ENCODE peak calls at places on chromosomes 7 and 10, in eight cellular contexts. D, V, X, Q, I, K, Z and J are unnamed samples.

GRCh38 chr7:105680505-105681187 is 99.4 kb upstream of the EFCAB10 start:
- DNase-seq in D (no peak), V (no peak), X (no peak), Q (no peak), I (no peak), K (no peak), Z (no peak), J (no peak)

GRCh38 chr10:74932648-74933047 is 106.2 kb downstream of the KAT6B start:
- DNase-seq in D (no peak), V (no peak), X (no peak), Q (no peak), I (no peak), K (no peak), Z (no peak), J (no peak)

GRCh38 chr10:95501203-95502094 is 59.7 kb downstream of the SORBS1 start:
- DNase-seq in D (no peak), V (no peak), X (no peak), Q (no peak), I (no peak), K (no peak), Z (no peak), J (no peak)

GRCh38 chr10:121886997-121887622 is 40.7 kb downstream of the ATE1 start:
- DNase-seq in D (peak), V (peak), X (no peak), Q (peak), I (peak), K (peak), Z (peak), J (peak)

GRCh38 chr7:131459256-131459655 is 97.2 kb downstream of the PODXL start:
- DNase-seq in D (peak), V (no peak), X (no peak), Q (peak), I (peak), K (no peak), Z (no peak), J (no peak)

GRCh38 chr7:41161188-41161587 is 541.7 kb downstream of the INHBA start:
- DNase-seq in D (no peak), V (no peak), X (no peak), Q (no peak), I (peak), K (no peak), Z (no peak), J (no peak)

GRCh38 chr7:8436965-8437364 is 3.6 kb downstream of the NXPH1 start:
- DNase-seq in D (no peak), V (peak), X (no peak), Q (peak), I (no peak), K (peak), Z (peak), J (peak)

GRCh38 chr7:134515569-134516468 is 11.5 kb upstream of the AKR1B10 start:
- DNase-seq in D (peak), V (peak), X (no peak), Q (peak), I (peak), K (no peak), Z (no peak), J (no peak)

GRCh38 chr7:81608748-81609382 is 161.0 kb downstream of the HGF start:
- DNase-seq in D (peak), V (no peak), X (no peak), Q (no peak), I (peak), K (no peak), Z (no peak), J (no peak)

GRCh38 chr10:92894081-92894480 is 45.8 kb downstream of the EXOC6 start:
- DNase-seq in D (no peak), V (no peak), X (no peak), Q (no peak), I (no peak), K (no peak), Z (no peak), J (no peak)

GRCh38 chr7:56091591-56091990 is 1.2 kb downstream of the PHKG1 start:
- DNase-seq in D (peak), V (no peak), X (no peak), Q (no peak), I (peak), K (no peak), Z (no peak), J (no peak)

GRCh38 chr10:31770307-31770902 is 158.2 kb downstream of the ARHGAP12 start:
- DNase-seq in D (no peak), V (peak), X (no peak), Q (no peak), I (no peak), K (peak), Z (peak), J (peak)

GRCh38 chr10:71212249-71213126 is at the start of gene UNC5B:
- DNase-seq in D (peak), V (peak), X (no peak), Q (peak), I (peak), K (peak), Z (peak), J (peak)

GRCh38 chr10:19651549-19651948 is 164.7 kb upstream of the PLXDC2 start:
- DNase-seq in D (peak), V (no peak), X (no peak), Q (no peak), I (peak), K (no peak), Z (no peak), J (no peak)

GRCh38 chr7:19118896-19119301 is 1.5 kb upstream of the TWIST1 start:
- DNase-seq in D (no peak), V (no peak), X (no peak), Q (no peak), I (no peak), K (no peak), Z (peak), J (peak)

GRCh38 chr7:149255174-149255573 is 6.8 kb upstream of the ZNF783 start:
- DNase-seq in D (no peak), V (no peak), X (no peak), Q (no peak), I (no peak), K (no peak), Z (no peak), J (no peak)

GRCh38 chr10:110200518-110200917 is 6.9 kb upstream of the MXI1 start:
- DNase-seq in D (no peak), V (no peak), X (no peak), Q (no peak), I (no peak), K (no peak), Z (no peak), J (no peak)
- TF ChIP-seq EZH2 in D (no peak), V (no peak), X (no peak), Q (no peak), I (no peak), K (no peak), Z (no peak), J (no peak)

GRCh38 chr7:44962483-44963251 is 16.1 kb downstream of the MYO1G start:
- DNase-seq in D (peak), V (no peak), X (no peak), Q (no peak), I (peak), K (no peak), Z (peak), J (peak)
- TF ChIP-seq EZH2 in D (peak), V (peak), X (peak), Q (no peak), I (peak), K (no peak), Z (peak), J (peak)

DNA sequence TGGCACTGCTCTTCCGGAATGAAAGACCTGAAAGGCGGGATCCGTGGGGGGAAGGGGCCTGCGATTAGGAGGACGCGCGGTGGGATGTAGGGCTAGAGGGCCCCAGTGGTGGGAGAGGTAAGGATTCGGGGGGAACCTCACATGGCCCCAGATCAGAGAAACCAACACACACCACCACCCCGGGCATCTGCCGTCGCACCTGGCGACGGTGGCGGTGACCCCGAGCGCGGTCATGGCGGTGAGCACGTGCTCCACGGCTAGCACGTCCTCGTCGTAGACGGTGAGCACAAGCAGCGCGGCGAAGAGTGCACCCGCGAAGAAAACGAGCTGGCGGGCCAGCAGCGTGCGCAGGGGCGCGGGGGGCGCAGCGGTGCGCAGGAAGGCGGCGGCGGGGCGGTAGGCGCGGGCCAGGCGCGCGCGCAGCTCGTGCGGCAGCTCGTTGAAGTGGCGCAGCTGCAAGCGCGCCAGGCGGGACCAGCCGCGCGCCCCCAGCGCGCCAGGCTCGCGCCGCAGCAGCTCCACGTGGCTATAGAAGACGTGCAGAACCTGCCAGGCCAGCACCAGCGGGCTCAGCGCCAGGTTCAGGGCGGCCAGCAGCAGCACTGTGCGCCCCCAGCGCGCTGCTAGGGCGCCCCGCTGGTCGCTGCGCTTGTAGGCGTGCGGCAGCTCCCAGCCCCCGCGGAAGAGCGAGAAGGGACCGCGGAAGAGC is 5.7 kb downstream of the ATG9B start:
- DNase-seq in D (no peak), V (peak), X (no peak), Q (no peak), I (peak), K (no peak), Z (peak), J (peak)
- TF ChIP-seq EZH2 in D (peak), V (no peak), X (no peak), Q (no peak), I (peak), K (no peak), Z (no peak), J (peak)

GRCh38 chr10:129968020-129968861 is 4.2 kb upstream of the EBF3 start:
- DNase-seq in D (no peak), V (no peak), X (no peak), Q (no peak), I (no peak), K (no peak), Z (no peak), J (peak)
- TF ChIP-seq EZH2 in D (no peak), V (no peak), X (no peak), Q (no peak), I (peak), K (no peak), Z (no peak), J (peak)

GRCh38 chr10:117159390-117159789 is 21.3 kb upstream of the VAX1 start:
- DNase-seq in D (no peak), V (peak), X (no peak), Q (no peak), I (no peak), K (no peak), Z (peak), J (peak)
- TF ChIP-seq EZH2 in D (no peak), V (no peak), X (no peak), Q (no peak), I (no peak), K (no peak), Z (no peak), J (peak)

GRCh38 chr7:27243340-27244163 is 950 bp downstream of the EVX1 start:
- DNase-seq in D (no peak), V (no peak), X (no peak), Q (no peak), I (no peak), K (no peak), Z (peak), J (peak)

GRCh38 chr7:27247000-27247399 is 4.4 kb downstream of the EVX1 start:
- DNase-seq in D (no peak), V (no peak), X (no peak), Q (no peak), I (no peak), K (no peak), Z (peak), J (peak)

GRCh38 chr7:27245798-27246691 is 3.4 kb downstream of the EVX1 start:
- DNase-seq in D (no peak), V (no peak), X (no peak), Q (no peak), I (no peak), K (no peak), Z (peak), J (peak)

GRCh38 chr7:27244488-27245123 is 2.0 kb downstream of the EVX1 start:
- DNase-seq in D (no peak), V (no peak), X (no peak), Q (no peak), I (no peak), K (no peak), Z (no peak), J (no peak)

DNA sequence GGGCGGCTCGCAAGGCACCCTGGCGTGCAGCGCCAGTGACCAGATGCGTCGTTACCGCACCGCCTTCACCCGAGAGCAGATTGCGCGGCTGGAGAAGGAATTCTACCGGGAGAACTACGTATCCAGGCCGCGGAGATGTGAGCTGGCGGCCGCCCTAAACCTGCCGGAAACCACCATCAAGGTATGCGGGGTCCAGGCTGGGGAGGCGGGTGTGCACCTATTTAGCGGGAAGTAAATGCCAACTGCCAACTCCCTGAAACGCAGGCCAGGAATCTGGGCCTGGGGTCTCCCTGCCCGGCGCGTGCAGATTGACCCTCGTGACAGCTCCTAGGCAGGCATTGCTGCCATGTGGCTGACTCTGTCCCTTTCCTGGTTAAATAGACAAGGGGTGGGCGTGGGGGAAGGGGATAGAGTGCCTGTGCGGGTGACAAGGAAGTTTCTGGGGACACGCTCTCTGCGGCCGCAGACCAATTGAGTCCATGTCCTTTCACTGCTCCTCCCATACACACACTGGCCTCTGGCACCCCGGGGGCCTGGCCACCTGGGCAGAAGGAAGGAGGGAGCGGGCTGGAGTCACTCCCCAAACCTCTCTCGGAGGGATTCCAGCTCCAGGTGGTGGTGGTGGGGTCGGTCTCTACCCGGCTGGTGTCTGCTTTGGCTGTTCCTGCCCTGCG is 2.7 kb downstream of the EVX1 start:
- DNase-seq in D (no peak), V (no peak), X (no peak), Q (no peak), I (no peak), K (no peak), Z (peak), J (peak)
- TF ChIP-seq EZH2 in D (no peak), V (no peak), X (no peak), Q (no peak), I (peak), K (no peak), Z (peak), J (peak)

GRCh38 chr7:27191716-27192545 is 6.9 kb upstream of the HOXA11 start:
- DNase-seq in D (no peak), V (no peak), X (no peak), Q (no peak), I (no peak), K (no peak), Z (peak), J (no peak)
- TF ChIP-seq EZH2 in D (peak), V (no peak), X (no peak), Q (no peak), I (peak), K (no peak), Z (peak), J (peak)

GRCh38 chr7:101164071-101164840 is 1.1 kb downstream of the VGF start:
- DNase-seq in D (peak), V (peak), X (no peak), Q (no peak), I (peak), K (no peak), Z (peak), J (peak)

GRCh38 chr7:101161692-101162461 is 3.5 kb downstream of the VGF start:
- DNase-seq in D (no peak), V (no peak), X (no peak), Q (no peak), I (no peak), K (no peak), Z (peak), J (peak)

GRCh38 chr7:101165075-101165957 is at the start of gene VGF:
- DNase-seq in D (peak), V (peak), X (peak), Q (peak), I (peak), K (peak), Z (peak), J (peak)

GRCh38 chr7:101162551-101163280 is 2.7 kb downstream of the VGF start:
- DNase-seq in D (no peak), V (peak), X (no peak), Q (no peak), I (peak), K (no peak), Z (peak), J (peak)

GRCh38 chr7:101163281-101164070 is 1.9 kb downstream of the VGF start:
- DNase-seq in D (no peak), V (peak), X (no peak), Q (peak), I (no peak), K (no peak), Z (peak), J (peak)
- TF ChIP-seq EZH2 in D (peak), V (no peak), X (no peak), Q (no peak), I (peak), K (no peak), Z (peak), J (no peak)

DNA sequence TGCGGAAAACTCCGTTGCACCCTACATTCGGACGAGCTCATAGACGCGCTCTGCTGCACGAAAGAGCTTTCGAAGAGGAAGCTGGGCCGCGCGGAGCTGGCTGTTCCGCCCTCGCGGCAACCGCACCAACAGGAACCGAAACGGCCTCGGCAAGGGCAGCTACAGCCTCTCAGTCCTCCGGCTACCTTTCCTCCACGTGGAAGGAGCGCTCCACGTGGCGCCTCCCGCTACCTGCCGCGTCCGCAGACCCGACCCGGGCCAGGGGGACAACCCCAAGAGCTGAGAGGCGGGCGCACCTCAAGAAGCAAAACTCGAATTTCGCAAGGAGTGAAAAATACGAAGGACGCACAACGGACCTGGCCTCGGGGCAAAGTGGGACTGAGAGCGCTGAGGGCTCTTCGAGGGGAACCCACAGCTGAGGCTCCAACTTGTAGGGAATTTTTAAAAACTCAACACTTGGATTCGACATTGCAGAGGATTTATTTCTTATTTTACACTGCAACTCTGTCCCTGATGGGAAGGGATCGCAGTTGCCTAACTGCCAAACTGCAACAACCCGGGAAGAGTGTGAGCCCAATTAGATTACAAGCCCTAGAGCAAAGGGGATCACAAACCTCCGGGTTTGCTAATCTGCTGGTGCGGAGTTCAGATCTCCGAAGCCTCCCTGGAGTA is 1.4 kb downstream of the HPSE2 start:
- DNase-seq in D (peak), V (peak), X (no peak), Q (no peak), I (peak), K (peak), Z (peak), J (peak)
- TF ChIP-seq EZH2 in D (peak), V (peak), X (no peak), Q (no peak), I (peak), K (no peak), Z (peak), J (peak)

GRCh38 chr7:97005764-97006145 is 402 bp downstream of the DLX6 start:
- DNase-seq in D (no peak), V (no peak), X (no peak), Q (no peak), I (no peak), K (no peak), Z (no peak), J (no peak)

GRCh38 chr7:97006951-97007861 is 1.9 kb downstream of the DLX6 start:
- DNase-seq in D (no peak), V (no peak), X (no peak), Q (no peak), I (no peak), K (no peak), Z (peak), J (peak)

GRCh38 chr7:97004931-97005763 is at the start of gene DLX6:
- DNase-seq in D (no peak), V (peak), X (no peak), Q (no peak), I (peak), K (peak), Z (peak), J (peak)

GRCh38 chr7:97004237-97004930 is 969 bp upstream of the DLX6 start:
- DNase-seq in D (no peak), V (no peak), X (no peak), Q (no peak), I (no peak), K (peak), Z (peak), J (no peak)

DNA sequence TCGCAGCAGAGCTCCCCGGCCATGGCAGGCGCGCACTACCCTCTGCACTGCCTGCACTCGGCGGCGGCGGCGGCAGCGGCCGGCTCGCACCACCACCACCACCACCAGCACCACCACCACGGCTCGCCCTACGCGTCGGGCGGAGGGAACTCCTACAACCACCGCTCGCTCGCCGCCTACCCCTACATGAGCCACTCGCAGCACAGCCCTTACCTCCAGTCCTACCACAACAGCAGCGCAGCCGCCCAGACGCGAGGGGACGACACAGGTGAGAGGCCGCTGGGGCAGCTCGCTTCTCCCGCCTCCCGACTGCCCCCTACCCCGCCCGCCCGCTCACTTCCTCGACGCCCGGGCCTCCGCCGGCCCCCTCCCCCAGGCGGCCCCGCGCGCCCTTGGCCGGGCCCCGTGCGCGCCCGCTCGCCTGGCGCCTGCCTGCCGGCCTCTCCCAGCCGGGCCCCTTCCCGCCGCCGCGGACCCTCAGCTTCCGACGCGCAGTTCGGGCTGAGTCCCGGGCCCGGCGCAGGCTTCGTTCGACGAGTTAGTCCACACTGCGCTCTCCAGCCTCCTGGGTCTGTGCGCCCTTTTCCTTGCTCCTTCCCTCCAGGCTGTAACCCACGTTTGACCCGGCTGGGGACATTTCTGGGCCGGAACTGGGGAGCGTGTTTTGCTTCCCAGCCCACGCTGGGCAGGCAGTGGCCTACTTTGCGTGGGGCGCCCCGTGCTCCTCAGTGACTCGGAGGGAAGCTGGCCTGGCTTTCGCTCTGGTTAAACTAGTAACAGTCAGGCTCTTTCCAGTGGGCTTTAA is 995 bp downstream of the DLX6 start:
- DNase-seq in D (peak), V (peak), X (no peak), Q (no peak), I (peak), K (peak), Z (peak), J (peak)
- TF ChIP-seq EZH2 in D (no peak), V (no peak), X (no peak), Q (no peak), I (peak), K (no peak), Z (no peak), J (no peak)